ENCODE peak calls at places on chromosomes 2 and 18, in six cellular contexts. One of them, this sample, is unnamed.

GRCh38 chr18:67733094-67733493 is 216.6 kb upstream of the DSEL start:
- DNase-seq in mammary epithelial cell: peak; percentile 91
- DNase-seq in hepatocyte: no peak
- DNase-seq in heart left ventricle: no peak
- DNase-seq in esophagus squamous epithelium: no peak
- DNase-seq in Panc1: no peak
- DNase-seq in this sample: no peak

GRCh38 chr2:207128867-207129266 is 36.9 kb downstream of the KLF7 start:
- DNase-seq in esophagus squamous epithelium: no peak
- DNase-seq in mammary epithelial cell: no peak
- DNase-seq in Panc1: no peak
- DNase-seq in hepatocyte: no peak
- DNase-seq in heart left ventricle: no peak
- DNase-seq in this sample: no peak

GRCh38 chr2:239140346-239141020 is 260.3 kb downstream of the HDAC4 start:
- DNase-seq in mammary epithelial cell: no peak
- DNase-seq in hepatocyte: no peak
- DNase-seq in heart left ventricle: peak; percentile 36
- DNase-seq in Panc1: no peak
- DNase-seq in esophagus squamous epithelium: no peak
- DNase-seq in this sample: no peak

GRCh38 chr2:134361648-134362047 is 107.8 kb downstream of the MGAT5 start:
- DNase-seq in mammary epithelial cell: no peak
- DNase-seq in Panc1: no peak
- DNase-seq in hepatocyte: no peak
- DNase-seq in heart left ventricle: no peak
- DNase-seq in esophagus squamous epithelium: no peak
- DNase-seq in this sample: no peak

GRCh38 chr2:108640731-108641130 is 78.6 kb upstream of the RANBP2 start:
- DNase-seq in Panc1: no peak
- DNase-seq in mammary epithelial cell: peak; percentile 78
- DNase-seq in heart left ventricle: no peak
- DNase-seq in esophagus squamous epithelium: no peak
- DNase-seq in hepatocyte: no peak
- DNase-seq in this sample: no peak

GRCh38 chr2:47629501-47630460 is 153.2 kb upstream of the MSH6 start:
- DNase-seq in esophagus squamous epithelium: no peak
- DNase-seq in heart left ventricle: no peak
- DNase-seq in mammary epithelial cell: no peak
- DNase-seq in Panc1: no peak
- DNase-seq in hepatocyte: no peak
- DNase-seq in this sample: no peak

GRCh38 chr2:96918092-96918753 is 48.3 kb upstream of the SEMA4C start:
- DNase-seq in heart left ventricle: no peak
- DNase-seq in mammary epithelial cell: no peak
- DNase-seq in esophagus squamous epithelium: no peak
- DNase-seq in Panc1: no peak
- DNase-seq in hepatocyte: no peak
- DNase-seq in this sample: no peak

GRCh38 chr2:176163655-176164021 is 6.5 kb downstream of the HOXD3 start:
- DNase-seq in mammary epithelial cell: no peak
- DNase-seq in hepatocyte: no peak
- DNase-seq in esophagus squamous epithelium: no peak
- DNase-seq in heart left ventricle: no peak
- DNase-seq in Panc1: no peak
- DNase-seq in this sample: no peak

GRCh38 chr2:168230389-168230788 is 17.0 kb downstream of the STK39 start:
- DNase-seq in Panc1: no peak
- DNase-seq in esophagus squamous epithelium: no peak
- DNase-seq in mammary epithelial cell: no peak
- DNase-seq in hepatocyte: no peak
- DNase-seq in heart left ventricle: no peak
- DNase-seq in this sample: no peak

GRCh38 chr2:164514491-164514890 is 106.8 kb downstream of the GRB14 start:
- DNase-seq in heart left ventricle: no peak
- DNase-seq in Panc1: no peak
- DNase-seq in esophagus squamous epithelium: no peak
- DNase-seq in mammary epithelial cell: peak; percentile 86
- DNase-seq in hepatocyte: peak; percentile 57
- DNase-seq in this sample: no peak

GRCh38 chr2:149006883-149007543 is 31.5 kb upstream of the LYPD6B start:
- DNase-seq in mammary epithelial cell: peak; percentile 66
- DNase-seq in heart left ventricle: no peak
- DNase-seq in Panc1: no peak
- DNase-seq in esophagus squamous epithelium: no peak
- DNase-seq in hepatocyte: no peak
- DNase-seq in this sample: no peak

GRCh38 chr2:8679827-8680731 is 1.8 kb upstream of the ID2 start:
- DNase-seq in heart left ventricle: no peak
- DNase-seq in esophagus squamous epithelium: no peak
- DNase-seq in hepatocyte: peak; percentile 92
- DNase-seq in Panc1: no peak
- DNase-seq in mammary epithelial cell: no peak
- DNase-seq in this sample: no peak

GRCh38 chr2:73944714-73945113 is 18.0 kb downstream of the DGUOK start:
- DNase-seq in hepatocyte: no peak
- DNase-seq in heart left ventricle: no peak
- DNase-seq in esophagus squamous epithelium: no peak
- DNase-seq in Panc1: no peak
- DNase-seq in mammary epithelial cell: no peak
- DNase-seq in this sample: no peak

GRCh38 chr18:23593720-23594119 is 7.4 kb upstream of the NPC1 start:
- DNase-seq in mammary epithelial cell: peak; percentile 93
- DNase-seq in esophagus squamous epithelium: no peak
- DNase-seq in heart left ventricle: no peak
- DNase-seq in Panc1: peak; percentile 65
- DNase-seq in hepatocyte: no peak
- DNase-seq in this sample: no peak

GRCh38 chr18:36186461-36187137 is 698 bp upstream of the MOCOS start:
- DNase-seq in heart left ventricle: peak; percentile 66
- DNase-seq in hepatocyte: peak; percentile 43
- DNase-seq in esophagus squamous epithelium: no peak
- DNase-seq in mammary epithelial cell: peak; percentile 33
- DNase-seq in Panc1: no peak
- DNase-seq in this sample: peak; percentile 91

GRCh38 chr2:147800316-147800715 is 44.5 kb upstream of the ACVR2A start:
- DNase-seq in hepatocyte: no peak
- DNase-seq in mammary epithelial cell: no peak
- DNase-seq in esophagus squamous epithelium: no peak
- DNase-seq in Panc1: no peak
- DNase-seq in heart left ventricle: no peak
- DNase-seq in this sample: no peak

GRCh38 chr18:45910405-45911023 is 56.6 kb downstream of the EPG5 start:
- DNase-seq in Panc1: peak; percentile 32
- DNase-seq in esophagus squamous epithelium: no peak
- DNase-seq in heart left ventricle: no peak
- DNase-seq in hepatocyte: peak; percentile 72
- DNase-seq in mammary epithelial cell: peak; percentile 32
- DNase-seq in this sample: no peak

GRCh38 chr2:174784316-174784715 is 20.0 kb upstream of the CHRNA1 start:
- DNase-seq in hepatocyte: no peak
- DNase-seq in esophagus squamous epithelium: no peak
- DNase-seq in Panc1: no peak
- DNase-seq in heart left ventricle: no peak
- DNase-seq in mammary epithelial cell: no peak
- DNase-seq in this sample: no peak

GRCh38 chr2:46669996-46670793 is 190.8 kb downstream of the TMEM247 start:
- DNase-seq in Panc1: no peak
- DNase-seq in esophagus squamous epithelium: no peak
- DNase-seq in heart left ventricle: no peak
- DNase-seq in hepatocyte: no peak
- DNase-seq in mammary epithelial cell: peak; percentile 27
- DNase-seq in this sample: peak; percentile 21

GRCh38 chr18:76765649-76766048 is 56.7 kb upstream of the ZNF236 start:
- DNase-seq in Panc1: peak; percentile 27
- DNase-seq in mammary epithelial cell: peak; percentile 52
- DNase-seq in heart left ventricle: no peak
- DNase-seq in hepatocyte: no peak
- DNase-seq in esophagus squamous epithelium: no peak
- DNase-seq in this sample: no peak

GRCh38 chr2:9554841-9555337 is 741 bp downstream of the ADAM17 start:
- DNase-seq in esophagus squamous epithelium: no peak
- DNase-seq in hepatocyte: peak; percentile 83
- DNase-seq in Panc1: no peak
- DNase-seq in heart left ventricle: no peak
- DNase-seq in mammary epithelial cell: peak; percentile 86
- DNase-seq in this sample: no peak

GRCh38 chr2:31413025-31413424 is 1.5 kb downstream of the XDH start:
- DNase-seq in mammary epithelial cell: no peak
- DNase-seq in heart left ventricle: no peak
- DNase-seq in Panc1: no peak
- DNase-seq in hepatocyte: peak; percentile 30
- DNase-seq in esophagus squamous epithelium: no peak
- DNase-seq in this sample: no peak

GRCh38 chr2:173631123-173631450 is 276.4 kb downstream of the CDCA7 start:
- DNase-seq in esophagus squamous epithelium: no peak
- DNase-seq in Panc1: no peak
- DNase-seq in heart left ventricle: no peak
- DNase-seq in mammary epithelial cell: no peak
- DNase-seq in hepatocyte: peak; percentile 24
- DNase-seq in this sample: peak; percentile 68

GRCh38 chr18:32346667-32347066 is 124.0 kb downstream of the GAREM1 start:
- DNase-seq in hepatocyte: peak; percentile 19
- DNase-seq in Panc1: no peak
- DNase-seq in heart left ventricle: no peak
- DNase-seq in mammary epithelial cell: no peak
- DNase-seq in esophagus squamous epithelium: no peak
- DNase-seq in this sample: no peak

GRCh38 chr2:132462242-132462641 is 45.6 kb downstream of the GPR39 start:
- DNase-seq in esophagus squamous epithelium: no peak
- DNase-seq in Panc1: no peak
- DNase-seq in mammary epithelial cell: no peak
- DNase-seq in heart left ventricle: no peak
- DNase-seq in hepatocyte: no peak
- DNase-seq in this sample: no peak

GRCh38 chr2:48219555-48220436 is 310.2 kb upstream of the STON1 start:
- DNase-seq in heart left ventricle: no peak
- DNase-seq in mammary epithelial cell: no peak
- DNase-seq in hepatocyte: peak; percentile 24
- DNase-seq in esophagus squamous epithelium: no peak
- DNase-seq in Panc1: no peak
- DNase-seq in this sample: no peak

GRCh38 chr18:3889803-3890202 is 439.8 kb downstream of the TGIF1 start:
- DNase-seq in hepatocyte: peak; percentile 23
- DNase-seq in esophagus squamous epithelium: no peak
- DNase-seq in heart left ventricle: no peak
- DNase-seq in Panc1: no peak
- DNase-seq in mammary epithelial cell: peak; percentile 67
- DNase-seq in this sample: no peak

GRCh38 chr2:57180042-57180567 is 866.5 kb upstream of the VRK2 start:
- DNase-seq in Panc1: no peak
- DNase-seq in hepatocyte: no peak
- DNase-seq in esophagus squamous epithelium: no peak
- DNase-seq in mammary epithelial cell: peak; percentile 91
- DNase-seq in heart left ventricle: no peak
- DNase-seq in this sample: no peak

GRCh38 chr2:96772903-96773675 is 12.4 kb downstream of the CNNM4 start:
- DNase-seq in Panc1: no peak
- DNase-seq in hepatocyte: no peak
- DNase-seq in mammary epithelial cell: no peak
- DNase-seq in heart left ventricle: no peak
- DNase-seq in esophagus squamous epithelium: no peak
- DNase-seq in this sample: no peak

GRCh38 chr2:8369522-8369921 is 312.3 kb upstream of the ID2 start:
- DNase-seq in esophagus squamous epithelium: no peak
- DNase-seq in Panc1: no peak
- DNase-seq in mammary epithelial cell: no peak
- DNase-seq in heart left ventricle: no peak
- DNase-seq in hepatocyte: no peak
- DNase-seq in this sample: peak; percentile 68

GRCh38 chr18:1092228-1092627 is 187.6 kb downstream of the ADCYAP1 start:
- DNase-seq in hepatocyte: peak; percentile 23
- DNase-seq in esophagus squamous epithelium: no peak
- DNase-seq in Panc1: no peak
- DNase-seq in heart left ventricle: no peak
- DNase-seq in mammary epithelial cell: peak; percentile 0
- DNase-seq in this sample: no peak

GRCh38 chr2:39128919-39129391 is 8.1 kb upstream of the SOS1 start:
- DNase-seq in Panc1: no peak
- DNase-seq in esophagus squamous epithelium: no peak
- DNase-seq in mammary epithelial cell: peak; percentile 70
- DNase-seq in hepatocyte: no peak
- DNase-seq in heart left ventricle: no peak
- DNase-seq in this sample: no peak

GRCh38 chr18:74775239-74775638 is 177.6 kb downstream of the ZNF407 start:
- DNase-seq in heart left ventricle: no peak
- DNase-seq in Panc1: no peak
- DNase-seq in hepatocyte: no peak
- DNase-seq in mammary epithelial cell: peak; percentile 7
- DNase-seq in esophagus squamous epithelium: no peak
- DNase-seq in this sample: no peak

GRCh38 chr2:85231242-85231805 is 96.5 kb downstream of the TGOLN2 start:
- DNase-seq in heart left ventricle: no peak
- DNase-seq in esophagus squamous epithelium: no peak
- DNase-seq in hepatocyte: no peak
- DNase-seq in Panc1: no peak
- DNase-seq in mammary epithelial cell: no peak
- DNase-seq in this sample: no peak
- H3K4me3 ChIP-seq in heart left ventricle: no peak overlapping the region
- H3K4me3 ChIP-seq in esophagus squamous epithelium: no peak overlapping the region
- H3K4me3 ChIP-seq in hepatocyte: no peak overlapping the region
- H3K4me3 ChIP-seq in Panc1: no peak overlapping the region
- H3K4me3 ChIP-seq in mammary epithelial cell: no peak overlapping the region
- H3K4me3 ChIP-seq in this sample: no peak overlapping the region

GRCh38 chr2:226754821-226755536 is 44.6 kb downstream of the IRS1 start:
- DNase-seq in hepatocyte: no peak
- DNase-seq in esophagus squamous epithelium: no peak
- DNase-seq in mammary epithelial cell: no peak
- DNase-seq in Panc1: no peak
- DNase-seq in heart left ventricle: no peak
- DNase-seq in this sample: no peak
- TF ChIP-seq CTCF in hepatocyte: no peak
- TF ChIP-seq CTCF in esophagus squamous epithelium: no peak
- TF ChIP-seq CTCF in mammary epithelial cell: no peak
- TF ChIP-seq CTCF in Panc1: no peak
- TF ChIP-seq CTCF in heart left ventricle: no peak
- TF ChIP-seq CTCF in this sample: no peak

GRCh38 chr2:219629976-219630695 is 2.7 kb downstream of the SLC4A3 start:
- DNase-seq in heart left ventricle: no peak
- DNase-seq in hepatocyte: no peak
- DNase-seq in mammary epithelial cell: no peak
- DNase-seq in Panc1: no peak
- DNase-seq in esophagus squamous epithelium: no peak
- DNase-seq in this sample: no peak
- H3K4me1 ChIP-seq in heart left ventricle: peaks cover 78% of the 10 kb centered on the region
- H3K4me1 ChIP-seq in hepatocyte: peaks cover 7% of the 10 kb centered on the region
- H3K4me1 ChIP-seq in mammary epithelial cell: peaks cover 14% of the 10 kb centered on the region
- H3K4me1 ChIP-seq in Panc1: peaks cover 5% of the 10 kb centered on the region
- H3K4me1 ChIP-seq in esophagus squamous epithelium: peaks cover 14% of the 10 kb centered on the region
- H3K4me1 ChIP-seq in this sample: peaks cover 17% of the 10 kb centered on the region

DNA sequence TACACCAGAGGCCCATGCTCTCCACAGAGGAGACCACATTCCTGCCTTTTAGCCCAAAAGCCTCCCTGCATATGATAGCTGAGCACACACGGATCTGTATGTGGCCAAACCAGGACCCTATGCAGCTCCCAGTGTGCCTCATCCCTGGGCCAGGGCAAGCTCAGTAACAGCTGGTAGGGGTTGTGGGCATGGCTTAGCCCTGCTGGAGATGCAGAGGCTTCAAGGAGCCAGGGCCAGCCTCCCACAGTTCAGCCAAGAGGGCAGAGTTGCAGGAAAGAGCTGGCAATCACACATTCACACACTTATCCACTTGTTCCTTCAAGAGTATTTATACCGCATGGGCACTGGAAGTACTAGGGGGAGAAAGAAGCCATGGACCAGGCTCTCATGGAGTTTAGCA is 1.6 kb upstream of the LIMS2 start:
- DNase-seq in heart left ventricle: peak; percentile 54
- DNase-seq in Panc1: no peak
- DNase-seq in hepatocyte: no peak
- DNase-seq in mammary epithelial cell: no peak
- DNase-seq in esophagus squamous epithelium: no peak
- DNase-seq in this sample: no peak
- H3K4me3 ChIP-seq in heart left ventricle: no peak overlapping the region
- H3K4me3 ChIP-seq in Panc1: no peak overlapping the region
- H3K4me3 ChIP-seq in hepatocyte: no peak overlapping the region
- H3K4me3 ChIP-seq in mammary epithelial cell: no peak overlapping the region
- H3K4me3 ChIP-seq in esophagus squamous epithelium: no peak overlapping the region
- H3K4me3 ChIP-seq in this sample: no peak overlapping the region